ENCODE peak calls at places on chromosomes 3 and 15, in four cellular contexts. X, L, A and V are unnamed samples.

GRCh38 chr3:115823083-115823482 is 199.8 kb downstream of the GAP43 start:
- DNase-seq in X (no peak), L (no peak), A (no peak), V (no peak)

GRCh38 chr3:33717616-33717865 is 513 bp downstream of the CLASP2 start:
- DNase-seq in X (peak; percentile 75), L (peak; percentile 52), A (no peak), V (no peak)

GRCh38 chr3:20023663-20024417 is 11.8 kb upstream of the PP2D1 start:
- DNase-seq in X (peak; percentile 67), L (peak; percentile 26), A (no peak), V (peak; percentile 31)

GRCh38 chr15:88613074-88613944 is 7.8 kb upstream of the AEN start:
- DNase-seq in X (no peak), L (no peak), A (no peak), V (no peak)

GRCh38 chr3:139893264-139893962 is 41.6 kb upstream of the CLSTN2 start:
- DNase-seq in X (no peak), L (no peak), A (no peak), V (no peak)

GRCh38 chr15:58438956-58439355 is 7.2 kb downstream of the LIPC start:
- DNase-seq in X (no peak), L (peak; percentile 38), A (peak; percentile 5), V (peak; percentile 52)

GRCh38 chr3:193240436-193240849 is 579 bp upstream of the PLAAT1 start:
- DNase-seq in X (no peak), L (no peak), A (no peak), V (peak; percentile 20)

GRCh38 chr3:196177967-196178366 is 33.2 kb downstream of the ZDHHC19 start:
- DNase-seq in X (no peak), L (no peak), A (no peak), V (no peak)

GRCh38 chr3:2659896-2660295 is 450.3 kb downstream of the IL5RA start:
- DNase-seq in X (no peak), L (no peak), A (no peak), V (no peak)

GRCh38 chr3:133661454-133662255 is at the start of gene TOPBP1:
- DNase-seq in X (peak; percentile 85), L (peak; percentile 82), A (peak; percentile 79), V (peak; percentile 82)

GRCh38 chr3:52128118-52128683 is 26.0 kb downstream of the POC1A start:
- DNase-seq in X (peak; percentile 53), L (peak; percentile 20), A (no peak), V (peak; percentile 48)

GRCh38 chr3:46905191-46905560 is 27.7 kb downstream of the PTH1R start:
- DNase-seq in X (no peak), L (no peak), A (no peak), V (no peak)

GRCh38 chr3:2452249-2452648 is 353.6 kb downstream of the CNTN4 start:
- DNase-seq in X (no peak), L (no peak), A (no peak), V (no peak)

GRCh38 chr15:58840048-58840447 is 68.9 kb downstream of the MINDY2 start:
- DNase-seq in X (no peak), L (no peak), A (no peak), V (no peak)

GRCh38 chr3:98705694-98706093 is 57.4 kb upstream of the ST3GAL6 start:
- DNase-seq in X (no peak), L (no peak), A (no peak), V (no peak)

GRCh38 chr15:25437751-25438600 is 848 bp downstream of the UBE3A start:
- DNase-seq in X (peak; percentile 45), L (peak; percentile 32), A (peak; percentile 38), V (peak; percentile 66)

GRCh38 chr3:142947799-142948575 is 15.5 kb downstream of the PAQR9 start:
- DNase-seq in X (no peak), L (no peak), A (no peak), V (no peak)

GRCh38 chr15:58392611-58393161 is 39.1 kb upstream of the LIPC start:
- DNase-seq in X (peak; percentile 47), L (no peak), A (no peak), V (no peak)

GRCh38 chr15:97143847-97144711 is 813.6 kb downstream of the NR2F2 start:
- DNase-seq in X (no peak), L (no peak), A (no peak), V (no peak)

GRCh38 chr3:129624347-129625070 is 18.0 kb upstream of the PLXND1 start:
- DNase-seq in X (no peak), L (no peak), A (no peak), V (no peak)

GRCh38 chr3:190443257-190443656 is 6.4 kb downstream of the TMEM207 start:
- DNase-seq in X (no peak), L (no peak), A (no peak), V (no peak)

GRCh38 chr3:55521086-55522060 is 34.3 kb upstream of the WNT5A start:
- DNase-seq in X (peak; percentile 29), L (no peak), A (no peak), V (peak; percentile 74)

GRCh38 chr15:99110581-99111320 is 5.9 kb downstream of the SYNM start:
- DNase-seq in X (no peak), L (no peak), A (no peak), V (no peak)

GRCh38 chr3:48180021-48180420 is 8.2 kb downstream of the CDC25A start:
- DNase-seq in X (no peak), L (no peak), A (no peak), V (peak; percentile 59)

GRCh38 chr3:129606522-129607390 is at the start of gene PLXND1:
- DNase-seq in X (peak; percentile 61), L (peak; percentile 65), A (peak; percentile 54), V (peak; percentile 56)

GRCh38 chr15:43268111-43269105 is 1.7 kb upstream of the TGM5 start:
- DNase-seq in X (no peak), L (no peak), A (no peak), V (no peak)

GRCh38 chr15:68228971-68229385 is 550 bp downstream of the CLN6 start:
- DNase-seq in X (no peak), L (no peak), A (no peak), V (peak; percentile 12)

GRCh38 chr3:191353022-191353777 is 22.9 kb upstream of the UTS2B start:
- DNase-seq in X (no peak), L (no peak), A (no peak), V (no peak)

GRCh38 chr3:99023590-99024192 is 122.2 kb upstream of the DCBLD2 start:
- DNase-seq in X (no peak), L (no peak), A (no peak), V (no peak)

GRCh38 chr3:6753536-6753935 is 107.4 kb upstream of the GRM7 start:
- DNase-seq in X (no peak), L (peak; percentile 20), A (no peak), V (no peak)

GRCh38 chr15:73751896-73752816 is 995 bp downstream of the INSYN1 start:
- DNase-seq in X (no peak), L (no peak), A (no peak), V (no peak)

GRCh38 chr15:77247116-77247515 is 172.8 kb downstream of the PEAK1 start:
- DNase-seq in X (no peak), L (no peak), A (no peak), V (no peak)

GRCh38 chr15:28995193-28995592 is 109.4 kb downstream of the APBA2 start:
- DNase-seq in X (no peak), L (no peak), A (no peak), V (no peak)

GRCh38 chr3:30693470-30694120 is 87.2 kb downstream of the TGFBR2 start:
- DNase-seq in X (no peak), L (peak; percentile 50), A (no peak), V (peak; percentile 41)